ENCODE peak calls at places on chromosomes 13 and 19, in ten cellular contexts. K, Y, G, T, U, C, Q, W, H and M are unnamed samples.

GRCh38 chr13:67223024-67223423 is 7.1 kb downstream of the PCDH9 start:
- DNase-seq in K (peak), Y (no peak), G (peak), T (no peak), U (no peak), C (no peak), Q (no peak), W (peak), H (peak), M (no peak)

GRCh38 chr13:33510350-33510749 is 224.8 kb upstream of the STARD13 start:
- DNase-seq in K (peak), Y (no peak), G (no peak), T (no peak), U (no peak), C (no peak), Q (no peak), W (no peak), H (no peak), M (no peak)

GRCh38 chr13:99263386-99263785 is 5.2 kb upstream of the GPR18 start:
- DNase-seq in K (no peak), Y (no peak), G (no peak), T (no peak), U (no peak), C (no peak), Q (no peak), W (no peak), H (no peak), M (no peak)

GRCh38 chr13:64371045-64371444 is 2859.1 kb downstream of the PCDH9 start:
- DNase-seq in K (no peak), Y (no peak), G (no peak), T (peak), U (peak), C (no peak), Q (no peak), W (peak), H (peak), M (no peak)

GRCh38 chr13:73870036-73870741 is 264.0 kb downstream of the KLF12 start:
- DNase-seq in K (peak), Y (no peak), G (peak), T (no peak), U (peak), C (no peak), Q (no peak), W (peak), H (no peak), M (no peak)

GRCh38 chr13:32047088-32047487 is 15.5 kb downstream of the FRY start:
- DNase-seq in K (no peak), Y (no peak), G (no peak), T (no peak), U (no peak), C (no peak), Q (no peak), W (no peak), H (no peak), M (no peak)

GRCh38 chr13:101718496-101718895 is 266.0 kb downstream of the ITGBL1 start:
- DNase-seq in K (no peak), Y (no peak), G (no peak), T (no peak), U (no peak), C (no peak), Q (no peak), W (no peak), H (no peak), M (no peak)

GRCh38 chr13:70523622-70524021 is 415.4 kb upstream of the KLHL1 start:
- DNase-seq in K (no peak), Y (no peak), G (peak), T (no peak), U (no peak), C (no peak), Q (no peak), W (no peak), H (no peak), M (no peak)

GRCh38 chr19:38093587-38093986 is 130.4 kb downstream of the DPF1 start:
- DNase-seq in K (no peak), Y (no peak), G (no peak), T (no peak), U (no peak), C (no peak), Q (no peak), W (no peak), H (no peak), M (no peak)

GRCh38 chr19:54457773-54458647 is 5.6 kb downstream of the LENG9 start:
- DNase-seq in K (no peak), Y (no peak), G (no peak), T (no peak), U (no peak), C (no peak), Q (no peak), W (no peak), H (no peak), M (no peak)

GRCh38 chr13:33606692-33607091 is 211.3 kb upstream of the RFC3 start:
- DNase-seq in K (peak), Y (peak), G (peak), T (no peak), U (peak), C (peak), Q (peak), W (no peak), H (no peak), M (no peak)

DNA sequence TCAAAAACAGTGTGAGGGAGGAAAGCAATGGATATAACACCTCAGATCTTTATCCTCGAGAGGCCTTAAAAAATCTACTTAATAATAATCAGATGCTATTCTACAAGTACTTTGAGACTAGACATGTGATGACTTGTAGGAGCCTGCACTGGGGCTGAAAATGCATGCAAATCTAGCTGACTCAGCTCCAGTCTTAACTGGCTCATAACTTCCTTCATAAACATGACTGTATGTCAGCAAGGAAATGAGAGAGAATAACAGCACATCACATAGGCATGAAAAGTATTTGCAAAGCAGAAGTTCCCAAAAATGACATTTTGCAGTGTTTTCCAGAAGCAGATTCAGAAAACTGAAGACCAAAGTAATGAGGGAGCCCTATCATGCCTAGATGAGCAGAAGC is 38.1 kb downstream of the PSG5 start:
- DNase-seq in K (peak), Y (no peak), G (no peak), T (peak), U (peak), C (no peak), Q (no peak), W (peak), H (peak), M (no peak)
- H3K9ac ChIP-seq in K (no peak), Y (no peak), G (no peak), T (no peak), U (no peak), C (no peak), Q (no peak), W (peak), H (no peak), M (no peak)

GRCh38 chr19:35266149-35266903 is 2.4 kb upstream of the USF2 start:
- DNase-seq in K (no peak), Y (peak), G (no peak), T (no peak), U (no peak), C (no peak), Q (no peak), W (no peak), H (no peak), M (no peak)
- H3K9ac ChIP-seq in K (peak), Y (no peak), G (peak), T (no peak), U (no peak), C (no peak), Q (peak), W (peak), H (no peak), M (no peak)

DNA sequence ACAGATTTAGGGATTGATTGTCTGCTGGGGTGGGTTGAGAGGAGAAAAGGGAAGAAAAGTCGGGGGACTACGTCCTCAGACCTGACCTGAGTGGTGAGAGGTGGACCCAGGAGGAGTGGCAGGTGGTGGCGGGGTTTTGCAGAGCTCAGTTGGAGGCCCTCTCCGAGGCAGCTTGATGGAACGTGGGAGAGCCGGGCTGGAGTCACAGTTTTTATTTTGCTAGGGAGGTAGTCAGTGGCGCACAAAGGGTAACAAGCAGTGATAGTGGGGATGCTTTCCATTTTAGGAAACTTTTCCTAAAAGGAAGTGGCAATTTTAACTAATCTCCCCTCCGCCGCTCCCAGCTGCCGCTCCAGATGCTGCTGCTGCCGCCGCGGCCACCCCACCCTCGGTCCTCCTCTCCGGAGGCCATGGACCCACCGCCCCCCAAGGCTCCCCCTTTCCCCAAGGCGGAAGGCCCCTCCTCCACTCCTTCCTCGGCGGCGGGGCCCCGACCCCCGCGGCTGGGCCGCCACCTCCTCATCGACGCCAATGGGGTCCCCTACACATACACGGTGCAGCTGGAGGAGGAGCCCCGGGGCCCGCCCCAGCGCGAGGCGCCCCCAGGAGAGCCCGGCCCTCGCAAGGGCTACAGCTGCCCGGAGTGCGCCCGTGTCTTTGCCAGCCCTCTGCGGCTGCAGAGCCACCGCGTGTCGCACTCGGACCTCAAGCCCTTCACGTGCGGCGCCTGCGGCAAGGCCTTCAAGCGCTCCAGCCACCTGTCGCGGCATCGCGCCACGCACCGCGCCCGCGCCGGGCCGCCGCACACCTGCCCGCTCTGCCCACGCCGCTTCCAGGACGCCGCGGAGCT is 1.1 kb upstream of the ZNF581 start:
- DNase-seq in K (peak), Y (peak), G (peak), T (peak), U (peak), C (no peak), Q (peak), W (no peak), H (peak), M (no peak)
- H3K9ac ChIP-seq in K (peak), Y (peak), G (peak), T (peak), U (peak), C (peak), Q (peak), W (peak), H (peak), M (peak)

GRCh38 chr19:950352-951066 is 24.7 kb downstream of the ARID3A start:
- DNase-seq in K (no peak), Y (no peak), G (no peak), T (no peak), U (no peak), C (no peak), Q (no peak), W (no peak), H (no peak), M (no peak)
- H3K9ac ChIP-seq in K (no peak), Y (no peak), G (no peak), T (no peak), U (no peak), C (no peak), Q (no peak), W (no peak), H (no peak), M (no peak)

GRCh38 chr19:21264891-21265290 is 64.3 kb downstream of the ZNF708 start:
- DNase-seq in K (no peak), Y (no peak), G (no peak), T (no peak), U (no peak), C (no peak), Q (no peak), W (no peak), H (no peak), M (no peak)

GRCh38 chr19:21260164-21260847 is 68.9 kb downstream of the ZNF708 start:
- DNase-seq in K (no peak), Y (no peak), G (no peak), T (no peak), U (no peak), C (no peak), Q (no peak), W (no peak), H (no peak), M (no peak)

GRCh38 chr19:21269813-21270212 is 59.4 kb downstream of the ZNF708 start:
- DNase-seq in K (no peak), Y (no peak), G (no peak), T (no peak), U (no peak), C (no peak), Q (no peak), W (no peak), H (no peak), M (no peak)

GRCh38 chr19:21264416-21264815 is 64.8 kb downstream of the ZNF708 start:
- DNase-seq in K (no peak), Y (no peak), G (no peak), T (no peak), U (no peak), C (no peak), Q (no peak), W (no peak), H (no peak), M (no peak)
- H3K9ac ChIP-seq in K (no peak), Y (no peak), G (no peak), T (no peak), U (no peak), C (no peak), Q (no peak), W (no peak), H (no peak), M (no peak)

GRCh38 chr19:46925548-46925950 is 64.8 kb downstream of the ARHGAP35 start:
- DNase-seq in K (peak), Y (no peak), G (no peak), T (no peak), U (no peak), C (no peak), Q (no peak), W (no peak), H (peak), M (no peak)
- H3K9ac ChIP-seq in K (peak), Y (no peak), G (peak), T (no peak), U (no peak), C (no peak), Q (no peak), W (no peak), H (peak), M (no peak)

GRCh38 chr19:18611327-18612050 is 1.2 kb upstream of the TMEM59L start:
- DNase-seq in K (no peak), Y (peak), G (no peak), T (no peak), U (peak), C (no peak), Q (peak), W (no peak), H (no peak), M (no peak)

GRCh38 chr19:18610556-18611326 is 1.9 kb upstream of the TMEM59L start:
- DNase-seq in K (no peak), Y (peak), G (no peak), T (no peak), U (no peak), C (no peak), Q (no peak), W (no peak), H (no peak), M (no peak)

GRCh38 chr19:18613589-18614234 is 1.0 kb downstream of the TMEM59L start:
- DNase-seq in K (no peak), Y (peak), G (no peak), T (no peak), U (no peak), C (no peak), Q (no peak), W (no peak), H (no peak), M (no peak)

GRCh38 chr19:18612051-18612771 is 459 bp upstream of the TMEM59L start:
- DNase-seq in K (no peak), Y (no peak), G (no peak), T (no peak), U (no peak), C (no peak), Q (no peak), W (no peak), H (no peak), M (no peak)

GRCh38 chr19:18612772-18613588 is at the start of gene TMEM59L:
- DNase-seq in K (peak), Y (peak), G (no peak), T (no peak), U (no peak), C (no peak), Q (no peak), W (no peak), H (no peak), M (no peak)
- H3K9ac ChIP-seq in K (no peak), Y (no peak), G (no peak), T (no peak), U (no peak), C (no peak), Q (peak), W (peak), H (no peak), M (peak)

GRCh38 chr13:107459430-107459829 is 755.9 kb downstream of the LIG4 start:
- DNase-seq in K (peak), Y (no peak), G (peak), T (no peak), U (peak), C (no peak), Q (no peak), W (peak), H (no peak), M (no peak)
- H3K9ac ChIP-seq in K (no peak), Y (no peak), G (no peak), T (no peak), U (no peak), C (no peak), Q (no peak), W (no peak), H (no peak), M (no peak)